ENCODE peak calls at places on chromosome 15, in six cellular contexts. K is hepatocyte; N is T-helper 9 cell; V is stimulated activated CD4-positive, alpha-beta T cell treated with anti-CD3 and anti-CD28 coated beads, Interleukin-1b, Interleukin-23, amount 100 ng/mL, for 1 hour; H is activated CD4-positive, alpha-beta memory T cell treated with anti-CD3 and anti-CD28 coated beads, Interleukin-2, amount 10 ng/mL, durations not matched to agents 7 days and 5 days; Q is HEK293T. R is an unnamed sample.

GRCh38 chr15:29962404-29962803 is 120.4 kb upstream of the GOLGA8J start:
- DNase-seq in H (no peak), Q (no peak), V (no peak), K (no peak), N (no peak), R (no peak)

GRCh38 chr15:99956022-99956775 is 223.0 kb upstream of the LYSMD4 start:
- DNase-seq in Q (no peak), K (no peak), H (peak), N (no peak), V (no peak), R (no peak)

GRCh38 chr15:73800662-73801345 is 47.7 kb upstream of the INSYN1 start:
- DNase-seq in K (peak), H (no peak), N (no peak), V (no peak), Q (no peak), R (peak)

GRCh38 chr15:36769110-36769509 is 189.7 kb downstream of the CDIN1 start:
- DNase-seq in N (no peak), Q (no peak), K (no peak), H (no peak), V (no peak), R (no peak)

GRCh38 chr15:25863067-25863967 is at the start of gene ATP10A:
- DNase-seq in N (no peak), V (no peak), K (no peak), H (peak), Q (no peak), R (no peak)

GRCh38 chr15:91116379-91117067 is 16.5 kb downstream of the SV2B start:
- DNase-seq in N (no peak), H (no peak), K (no peak), V (no peak), Q (no peak), R (no peak)

GRCh38 chr15:31476866-31477265 is 150.2 kb downstream of the KLF13 start:
- DNase-seq in Q (no peak), H (no peak), K (no peak), N (no peak), V (no peak), R (no peak)

GRCh38 chr15:45115312-45115820 is 1.2 kb downstream of the DUOXA2 start:
- DNase-seq in K (no peak), N (no peak), V (no peak), H (no peak), Q (no peak), R (no peak)

GRCh38 chr15:26134152-26134551 is 271.0 kb upstream of the ATP10A start:
- DNase-seq in N (no peak), Q (no peak), K (no peak), V (no peak), H (no peak), R (no peak)

GRCh38 chr15:74340139-74340538 is 27.3 kb downstream of the CYP11A1 start:
- DNase-seq in H (no peak), N (no peak), Q (no peak), K (no peak), V (no peak), R (no peak)

GRCh38 chr15:69392352-69392751 is 21.8 kb upstream of the KIF23 start:
- DNase-seq in H (no peak), K (no peak), V (no peak), Q (no peak), N (no peak), R (no peak)

GRCh38 chr15:52021128-52021671 is 2.2 kb downstream of the MAPK6 start:
- DNase-seq in H (peak), N (peak), V (peak), K (peak), Q (peak), R (peak)

R was measured in A673.